ENCODE peak calls at places on chromosome 6, in four cellular contexts. One of them, this sample, is unnamed.

GRCh38 chr6:75275067-75275466 is 9.5 kb downstream of the TMEM30A start:
- DNase-seq in activated CD4-positive, alpha-beta T cell treated with anti-CD3 and anti-CD28 coated beads, Interleukin-2, amount 10 ng/mL, durations not matched to agents 7 days and 5 days: no peak
- DNase-seq in fibroblast of villous mesenchyme: peak; percentile 78
- DNase-seq in nephron progenitor cell: no peak
- DNase-seq in this sample: no peak

GRCh38 chr6:149843051-149843633 is 21.0 kb downstream of the LRP11 start:
- DNase-seq in activated CD4-positive, alpha-beta T cell treated with anti-CD3 and anti-CD28 coated beads, Interleukin-2, amount 10 ng/mL, durations not matched to agents 7 days and 5 days: no peak
- DNase-seq in fibroblast of villous mesenchyme: no peak
- DNase-seq in nephron progenitor cell: no peak
- DNase-seq in this sample: no peak

GRCh38 chr6:128803911-128804310 is 79.0 kb upstream of the LAMA2 start:
- DNase-seq in activated CD4-positive, alpha-beta T cell treated with anti-CD3 and anti-CD28 coated beads, Interleukin-2, amount 10 ng/mL, durations not matched to agents 7 days and 5 days: no peak
- DNase-seq in fibroblast of villous mesenchyme: peak; percentile 49
- DNase-seq in nephron progenitor cell: no peak
- DNase-seq in this sample: no peak

GRCh38 chr6:3226422-3227362 is 761 bp downstream of the TUBB2B start:
- DNase-seq in activated CD4-positive, alpha-beta T cell treated with anti-CD3 and anti-CD28 coated beads, Interleukin-2, amount 10 ng/mL, durations not matched to agents 7 days and 5 days: no peak
- DNase-seq in fibroblast of villous mesenchyme: peak; percentile 39
- DNase-seq in nephron progenitor cell: peak; percentile 68
- DNase-seq in this sample: no peak

GRCh38 chr6:127786109-127786508 is 114.7 kb downstream of the THEMIS start:
- DNase-seq in activated CD4-positive, alpha-beta T cell treated with anti-CD3 and anti-CD28 coated beads, Interleukin-2, amount 10 ng/mL, durations not matched to agents 7 days and 5 days: no peak
- DNase-seq in fibroblast of villous mesenchyme: peak; percentile 45
- DNase-seq in nephron progenitor cell: no peak
- DNase-seq in this sample: no peak

GRCh38 chr6:51983564-51983963 is 103.8 kb downstream of the PKHD1 start:
- DNase-seq in activated CD4-positive, alpha-beta T cell treated with anti-CD3 and anti-CD28 coated beads, Interleukin-2, amount 10 ng/mL, durations not matched to agents 7 days and 5 days: no peak
- DNase-seq in fibroblast of villous mesenchyme: no peak
- DNase-seq in nephron progenitor cell: no peak
- DNase-seq in this sample: no peak

GRCh38 chr6:16132909-16133308 is 4.0 kb downstream of the MYLIP start:
- DNase-seq in activated CD4-positive, alpha-beta T cell treated with anti-CD3 and anti-CD28 coated beads, Interleukin-2, amount 10 ng/mL, durations not matched to agents 7 days and 5 days: no peak
- DNase-seq in fibroblast of villous mesenchyme: no peak
- DNase-seq in nephron progenitor cell: no peak
- DNase-seq in this sample: no peak

GRCh38 chr6:122388945-122389344 is 10.5 kb upstream of the HSF2 start:
- DNase-seq in activated CD4-positive, alpha-beta T cell treated with anti-CD3 and anti-CD28 coated beads, Interleukin-2, amount 10 ng/mL, durations not matched to agents 7 days and 5 days: no peak
- DNase-seq in fibroblast of villous mesenchyme: no peak
- DNase-seq in nephron progenitor cell: no peak
- DNase-seq in this sample: no peak

GRCh38 chr6:105593056-105593455 is 190.2 kb upstream of the PREP start:
- DNase-seq in activated CD4-positive, alpha-beta T cell treated with anti-CD3 and anti-CD28 coated beads, Interleukin-2, amount 10 ng/mL, durations not matched to agents 7 days and 5 days: no peak
- DNase-seq in fibroblast of villous mesenchyme: peak; percentile 51
- DNase-seq in nephron progenitor cell: no peak
- DNase-seq in this sample: no peak

GRCh38 chr6:27672113-27672799 is 199.4 kb upstream of the ZNF184 start:
- DNase-seq in activated CD4-positive, alpha-beta T cell treated with anti-CD3 and anti-CD28 coated beads, Interleukin-2, amount 10 ng/mL, durations not matched to agents 7 days and 5 days: peak; percentile 31
- DNase-seq in fibroblast of villous mesenchyme: peak; percentile 31
- DNase-seq in nephron progenitor cell: peak; percentile 72
- DNase-seq in this sample: no peak

GRCh38 chr6:84193140-84193708 is 34.2 kb downstream of the CEP162 start:
- DNase-seq in activated CD4-positive, alpha-beta T cell treated with anti-CD3 and anti-CD28 coated beads, Interleukin-2, amount 10 ng/mL, durations not matched to agents 7 days and 5 days: no peak
- DNase-seq in fibroblast of villous mesenchyme: peak; percentile 44
- DNase-seq in nephron progenitor cell: no peak
- DNase-seq in this sample: no peak

GRCh38 chr6:96124778-96125177 is 109.0 kb downstream of the FUT9 start:
- DNase-seq in activated CD4-positive, alpha-beta T cell treated with anti-CD3 and anti-CD28 coated beads, Interleukin-2, amount 10 ng/mL, durations not matched to agents 7 days and 5 days: no peak
- DNase-seq in fibroblast of villous mesenchyme: no peak
- DNase-seq in nephron progenitor cell: no peak
- DNase-seq in this sample: no peak

GRCh38 chr6:24980507-24981384 is 45.0 kb upstream of the RIPOR2 start:
- DNase-seq in activated CD4-positive, alpha-beta T cell treated with anti-CD3 and anti-CD28 coated beads, Interleukin-2, amount 10 ng/mL, durations not matched to agents 7 days and 5 days: no peak
- DNase-seq in fibroblast of villous mesenchyme: no peak
- DNase-seq in nephron progenitor cell: no peak
- DNase-seq in this sample: no peak

GRCh38 chr6:35650015-35650414 is 38.7 kb downstream of the FKBP5 start:
- DNase-seq in activated CD4-positive, alpha-beta T cell treated with anti-CD3 and anti-CD28 coated beads, Interleukin-2, amount 10 ng/mL, durations not matched to agents 7 days and 5 days: no peak
- DNase-seq in fibroblast of villous mesenchyme: no peak
- DNase-seq in nephron progenitor cell: no peak
- DNase-seq in this sample: no peak

This sample was measured in cerebellum.